ENCODE peak calls at places on chromosomes 6 and 20, in four cellular contexts. G is H1, D is K562, V is HepG2. B is an unnamed sample.

GRCh38 chr6:39664173-39664572 is 61.0 kb downstream of the KIF6 start:
- DNase-seq in G (no peak), D (no peak), V (no peak), B (no peak)

GRCh38 chr6:108874470-108875160 is 26.4 kb downstream of the ARMC2 start:
- DNase-seq in G (no peak), D (no peak), V (no peak), B (no peak)

GRCh38 chr6:158622545-158623190 is 21.9 kb downstream of the DYNLT1 start:
- DNase-seq in G (no peak), D (no peak), V (no peak), B (no peak)

GRCh38 chr6:30490031-30490876 is 945 bp downstream of the HLA-E start:
- DNase-seq in G (peak), D (peak), V (no peak), B (no peak)

GRCh38 chr6:81934936-81935335 is 182.5 kb upstream of the TENT5A start:
- DNase-seq in G (no peak), D (no peak), V (no peak), B (no peak)

GRCh38 chr20:37298190-37298939 is 8.9 kb downstream of the MANBAL start:
- DNase-seq in G (no peak), D (no peak), V (no peak), B (peak)

GRCh38 chr6:152625213-152625612 is 11.9 kb downstream of the SYNE1 start:
- DNase-seq in G (no peak), D (no peak), V (no peak), B (no peak)

GRCh38 chr20:55360895-55361294 is 644.4 kb downstream of the CBLN4 start:
- DNase-seq in G (no peak), D (no peak), V (no peak), B (no peak)

GRCh38 chr6:74177496-74177895 is 481.5 kb downstream of the CD109 start:
- DNase-seq in G (no peak), D (no peak), V (no peak), B (no peak)

GRCh38 chr6:107716688-107717089 is 107.4 kb downstream of the SCML4 start:
- DNase-seq in G (no peak), D (peak), V (no peak), B (peak)

GRCh38 chr6:1240766-1241165 is 71.1 kb upstream of the FOXQ1 start:
- DNase-seq in G (no peak), D (no peak), V (no peak), B (no peak)

GRCh38 chr6:26044140-26045045 is 42.8 kb upstream of the HFE start:
- DNase-seq in G (no peak), D (no peak), V (peak), B (no peak)
- TF ChIP-seq HDAC2 in G (no peak), D (no peak), V (peak), B (no peak)

GRCh38 chr20:32581839-32582658 is 3.1 kb downstream of the NOL4L start:
- DNase-seq in G (peak), D (no peak), V (no peak), B (no peak)
- TF ChIP-seq PHF8 in G (no peak), D (no peak), V (peak), B (no peak)

DNA sequence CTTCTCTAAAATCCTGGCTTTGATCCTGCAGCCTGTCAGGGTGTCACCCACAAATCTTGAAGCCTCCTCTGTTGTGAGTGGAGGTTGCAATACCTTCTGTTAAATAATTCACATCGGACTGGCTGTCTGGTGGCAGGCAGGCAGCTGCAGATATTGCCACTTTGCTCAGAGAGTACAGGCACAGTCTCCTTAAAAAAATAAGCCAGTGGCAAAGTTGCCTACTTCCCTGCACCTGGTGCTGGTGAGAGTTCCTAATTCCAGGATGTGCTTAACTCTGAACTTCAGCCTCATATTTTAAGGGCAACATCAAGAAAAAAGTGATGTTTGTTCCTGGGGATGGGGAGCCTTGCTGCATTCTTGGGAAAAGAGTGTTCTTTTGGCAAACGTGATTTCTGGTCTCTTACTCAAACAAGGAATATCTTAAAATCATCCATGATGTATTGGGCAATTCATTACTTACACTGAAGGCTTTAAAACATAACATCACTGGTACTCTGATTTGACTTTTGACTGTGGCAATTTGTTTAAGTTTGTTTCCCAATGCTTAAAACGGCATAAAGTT is 179.7 kb downstream of the FOXA2 start:
- DNase-seq in G (no peak), D (no peak), V (no peak), B (no peak)
- TF ChIP-seq HDAC2 in G (no peak), D (no peak), V (no peak), B (no peak)

GRCh38 chr6:127464881-127465459 is 5.8 kb upstream of the KIAA0408 start:
- DNase-seq in G (peak), D (peak), V (peak), B (peak)
- TF ChIP-seq PHF8 in G (no peak), D (no peak), V (no peak), B (no peak)

GRCh38 chr20:39659010-39659409 is 696.9 kb downstream of the DHX35 start:
- DNase-seq in G (no peak), D (no peak), V (no peak), B (no peak)
- TF ChIP-seq HDAC2 in G (no peak), D (no peak), V (no peak), B (no peak)

DNA sequence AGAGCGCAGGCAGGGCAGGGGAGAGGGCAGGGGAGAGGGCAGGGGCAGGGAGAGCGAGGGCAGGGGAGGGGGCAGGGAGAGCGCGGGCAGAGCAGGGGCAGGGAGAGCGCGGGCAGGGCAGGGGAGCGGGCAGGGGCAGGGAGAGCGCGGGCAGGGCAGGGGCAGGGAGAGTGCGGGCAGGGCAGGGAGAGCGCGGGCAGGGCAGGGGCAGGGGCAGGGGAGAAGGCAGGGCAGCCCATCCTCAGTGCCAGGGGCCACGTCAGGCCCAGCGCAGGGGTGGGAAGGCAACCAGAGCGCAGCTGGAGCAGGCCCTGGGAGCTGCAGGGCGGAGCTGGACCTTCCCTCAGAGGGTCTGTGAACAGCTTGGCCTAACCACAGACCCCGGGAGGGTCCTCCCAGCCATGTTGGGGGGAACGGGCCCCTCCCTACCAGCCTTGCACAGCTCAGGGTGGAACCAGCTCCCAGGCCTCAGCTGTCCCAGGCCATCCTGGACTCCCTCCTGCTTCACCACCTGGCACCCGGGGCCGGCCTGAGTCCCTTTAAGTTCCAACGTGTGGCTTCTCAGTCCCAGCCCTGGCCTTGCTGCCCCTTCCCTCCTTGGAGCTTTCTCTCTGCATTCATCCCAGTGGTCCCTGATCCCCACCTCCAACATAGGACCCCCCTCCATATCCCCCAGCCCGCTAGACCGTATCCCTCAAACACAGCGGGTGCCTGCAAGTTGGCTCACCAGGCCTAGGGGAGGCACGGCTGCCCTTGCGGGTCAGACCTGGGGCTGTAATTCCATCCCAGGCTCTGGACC is 5.5 kb upstream of the ZBTB46 start:
- DNase-seq in G (no peak), D (no peak), V (no peak), B (no peak)
- TF ChIP-seq PHF8 in G (no peak), D (no peak), V (no peak), B (no peak)

DNA sequence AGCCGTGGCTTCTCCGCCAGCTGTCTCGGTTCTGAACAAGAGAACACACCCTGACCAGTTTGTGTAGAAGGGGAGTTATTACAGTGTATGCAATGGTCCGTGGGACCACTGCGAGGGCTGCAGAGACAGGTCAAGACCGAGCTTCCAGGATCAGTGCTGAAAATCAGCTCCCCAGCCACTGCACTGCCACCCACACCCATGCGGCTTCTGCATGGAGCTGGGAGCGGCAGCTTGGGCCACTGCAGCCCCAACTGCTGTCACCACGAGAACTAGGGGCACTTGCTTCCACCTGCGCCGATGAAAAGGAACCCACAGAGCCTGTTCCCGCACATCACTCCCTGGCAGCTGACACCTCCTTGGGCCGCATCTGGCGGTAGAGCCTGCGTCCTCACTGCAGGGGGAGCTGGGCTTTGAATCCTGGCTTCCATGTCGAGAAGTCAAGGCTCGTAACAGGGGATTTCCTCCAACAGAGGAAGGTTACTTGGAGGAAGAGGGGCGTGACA is 56.2 kb downstream of the TMEM242 start:
- DNase-seq in G (no peak), D (no peak), V (no peak), B (no peak)
- TF ChIP-seq HDAC2 in G (no peak), D (no peak), V (no peak), B (no peak)

GRCh38 chr6:44856495-44856878 is 469.0 kb downstream of the CDC5L start:
- DNase-seq in G (no peak), D (no peak), V (no peak), B (no peak)
- TF ChIP-seq PHF8 in G (no peak), D (no peak), V (no peak), B (no peak)

B was measured in A549.